ENCODE peak calls at places on chromosomes 4 and X, in ten cellular contexts. M, X, Y, F, T, V, O, K, U and E are unnamed samples.

GRCh38 chrX:120486786-120487185 is 17.7 kb upstream of the LAMP2 start:
- DNase-seq in M (no peak), X (no peak), Y (no peak), F (no peak), T (no peak), V (no peak), O (no peak), K (no peak), U (no peak), E (no peak)

GRCh38 chr4:173014113-173014558 is 154.5 kb upstream of the GALNT7 start:
- DNase-seq in M (no peak), X (no peak), Y (peak), F (no peak), T (no peak), V (no peak), O (no peak), K (peak), U (no peak), E (peak)

GRCh38 chrX:78571849-78572248 is 87.3 kb downstream of the RTL3 start:
- DNase-seq in M (no peak), X (no peak), Y (no peak), F (no peak), T (no peak), V (no peak), O (no peak), K (no peak), U (no peak), E (no peak)

GRCh38 chrX:32687379-32687778 is 524.0 kb downstream of the DMD start:
- DNase-seq in M (no peak), X (no peak), Y (no peak), F (no peak), T (no peak), V (no peak), O (no peak), K (no peak), U (no peak), E (no peak)

GRCh38 chr4:32560306-32560705 is 1840.1 kb downstream of the PCDH7 start:
- DNase-seq in M (no peak), X (no peak), Y (peak), F (no peak), T (no peak), V (no peak), O (peak), K (peak), U (no peak), E (peak)

GRCh38 chr4:47075241-47075640 is 43.9 kb downstream of the GABRB1 start:
- DNase-seq in M (no peak), X (peak), Y (peak), F (no peak), T (no peak), V (no peak), O (no peak), K (peak), U (no peak), E (peak)

GRCh38 chr4:39354178-39354503 is 12.0 kb downstream of the RFC1 start:
- DNase-seq in M (no peak), X (no peak), Y (no peak), F (no peak), T (no peak), V (no peak), O (no peak), K (no peak), U (no peak), E (no peak)

GRCh38 chrX:21949689-21950088 is 9.2 kb downstream of the SMS start:
- DNase-seq in M (no peak), X (no peak), Y (no peak), F (no peak), T (no peak), V (no peak), O (no peak), K (no peak), U (no peak), E (no peak)

GRCh38 chr4:152321408-152321807 is 214.5 kb downstream of the FBXW7 start:
- DNase-seq in M (no peak), X (no peak), Y (no peak), F (no peak), T (no peak), V (no peak), O (no peak), K (no peak), U (no peak), E (no peak)

GRCh38 chrX:145821898-145822567 is 4.4 kb downstream of the SLITRK2 start:
- DNase-seq in M (no peak), X (no peak), Y (no peak), F (no peak), T (no peak), V (no peak), O (no peak), K (no peak), U (no peak), E (no peak)

GRCh38 chrX:28659269-28659668 is 72.0 kb downstream of the IL1RAPL1 start:
- DNase-seq in M (no peak), X (no peak), Y (no peak), F (no peak), T (no peak), V (no peak), O (no peak), K (no peak), U (no peak), E (no peak)

GRCh38 chr4:128162434-128162833 is 101.3 kb downstream of the LARP1B start:
- DNase-seq in M (no peak), X (no peak), Y (peak), F (no peak), T (no peak), V (no peak), O (no peak), K (peak), U (no peak), E (no peak)

GRCh38 chr4:5824635-5825034 is 68.3 kb downstream of the CRMP1 start:
- DNase-seq in M (no peak), X (peak), Y (peak), F (no peak), T (peak), V (no peak), O (no peak), K (peak), U (no peak), E (peak)

GRCh38 chr4:164446516-164446915 is 307.4 kb upstream of the SMIM31 start:
- DNase-seq in M (no peak), X (no peak), Y (peak), F (no peak), T (no peak), V (no peak), O (no peak), K (no peak), U (no peak), E (peak)

GRCh38 chr4:7753271-7753670 is 186.4 kb downstream of the AFAP1 start:
- DNase-seq in M (no peak), X (no peak), Y (peak), F (no peak), T (no peak), V (no peak), O (peak), K (no peak), U (no peak), E (no peak)

GRCh38 chr4:44162538-44163270 is 285.9 kb downstream of the KCTD8 start:
- DNase-seq in M (no peak), X (no peak), Y (no peak), F (no peak), T (peak), V (no peak), O (no peak), K (no peak), U (no peak), E (no peak)

GRCh38 chr4:173405840-173406606 is 7.1 kb upstream of the SCRG1 start:
- DNase-seq in M (no peak), X (no peak), Y (no peak), F (no peak), T (no peak), V (no peak), O (no peak), K (no peak), U (no peak), E (no peak)

GRCh38 chr4:6443035-6444023 is 29.1 kb downstream of the PPP2R2C start:
- DNase-seq in M (no peak), X (no peak), Y (peak), F (no peak), T (no peak), V (no peak), O (no peak), K (no peak), U (peak), E (no peak)

GRCh38 chrX:39819921-39820849 is 277.6 kb downstream of the BCOR start:
- DNase-seq in M (no peak), X (no peak), Y (no peak), F (no peak), T (no peak), V (no peak), O (peak), K (peak), U (peak), E (no peak)

GRCh38 chr4:98527528-98527927 is 130.9 kb downstream of the TSPAN5 start:
- DNase-seq in M (no peak), X (no peak), Y (no peak), F (no peak), T (no peak), V (no peak), O (no peak), K (no peak), U (no peak), E (no peak)

GRCh38 chr4:81622474-81623198 is 150.9 kb upstream of the RASGEF1B start:
- DNase-seq in M (no peak), X (no peak), Y (no peak), F (no peak), T (no peak), V (no peak), O (no peak), K (no peak), U (no peak), E (no peak)

GRCh38 chr4:68463796-68464195 is 16.5 kb downstream of the TMPRSS11E start:
- DNase-seq in M (no peak), X (no peak), Y (peak), F (no peak), T (no peak), V (no peak), O (no peak), K (peak), U (no peak), E (no peak)

GRCh38 chrX:124239911-124240310 is 92.5 kb upstream of the TEX13D start:
- DNase-seq in M (no peak), X (no peak), Y (no peak), F (peak), T (no peak), V (no peak), O (no peak), K (no peak), U (no peak), E (no peak)

GRCh38 chr4:152513078-152513477 is 22.8 kb downstream of the FBXW7 start:
- DNase-seq in M (no peak), X (no peak), Y (no peak), F (no peak), T (no peak), V (no peak), O (no peak), K (no peak), U (no peak), E (no peak)

GRCh38 chrX:11266329-11266830 is 26.8 kb upstream of the AMELX start:
- DNase-seq in M (no peak), X (no peak), Y (no peak), F (no peak), T (no peak), V (no peak), O (no peak), K (no peak), U (no peak), E (no peak)

GRCh38 chr4:90503677-90504076 is 376.5 kb downstream of the CCSER1 start:
- DNase-seq in M (no peak), X (no peak), Y (peak), F (no peak), T (no peak), V (no peak), O (no peak), K (no peak), U (no peak), E (no peak)

GRCh38 chr4:88143504-88143903 is 14.9 kb downstream of the ABCG2 start:
- DNase-seq in M (no peak), X (no peak), Y (peak), F (no peak), T (no peak), V (no peak), O (no peak), K (peak), U (no peak), E (peak)

GRCh38 chr4:2331519-2332200 is 69.8 kb upstream of the MXD4 start:
- DNase-seq in M (no peak), X (no peak), Y (no peak), F (no peak), T (no peak), V (no peak), O (no peak), K (no peak), U (no peak), E (no peak)

GRCh38 chr4:93730251-93730650 is 98.3 kb upstream of the ATOH1 start:
- DNase-seq in M (no peak), X (no peak), Y (no peak), F (no peak), T (no peak), V (no peak), O (no peak), K (no peak), U (no peak), E (no peak)

GRCh38 chrX:151397741-151398070 is 700 bp downstream of the VMA21 start:
- DNase-seq in M (no peak), X (no peak), Y (no peak), F (no peak), T (no peak), V (no peak), O (no peak), K (no peak), U (no peak), E (no peak)

GRCh38 chrX:70960728-70961127 is 29.8 kb upstream of the SLC7A3 start:
- DNase-seq in M (no peak), X (no peak), Y (peak), F (no peak), T (no peak), V (no peak), O (no peak), K (peak), U (no peak), E (no peak)

GRCh38 chr4:75036046-75036445 is 103.1 kb downstream of the PARM1 start:
- DNase-seq in M (no peak), X (no peak), Y (no peak), F (no peak), T (no peak), V (no peak), O (no peak), K (no peak), U (no peak), E (no peak)

GRCh38 chrX:110418220-110418856 is 59.7 kb downstream of the RTL9 start:
- DNase-seq in M (no peak), X (no peak), Y (no peak), F (no peak), T (no peak), V (no peak), O (peak), K (peak), U (peak), E (peak)

GRCh38 chr4:185656467-185656890 is 121.2 kb upstream of the PDLIM3 start:
- DNase-seq in M (no peak), X (no peak), Y (no peak), F (no peak), T (no peak), V (no peak), O (peak), K (peak), U (peak), E (peak)